ENCODE peak calls at places on chromosome 22, in five cellular contexts. N, B, S, K and Y are unnamed samples. For H3K36me3, the result is how much of the 10 kb centered on the place peaks cover.

GRCh38 chr22:17098379-17098819 is 13.6 kb downstream of the IL17RA start:
- DNase-seq in S (peak), B (no peak), K (no peak), N (no peak), Y (no peak)

GRCh38 chr22:37330200-37331033 is 48.1 kb downstream of the CYTH4 start:
- DNase-seq in K (no peak), B (peak), N (peak), S (no peak), Y (peak)

GRCh38 chr22:34429314-34429713 is 509.0 kb upstream of the LARGE1 start:
- DNase-seq in N (no peak), K (no peak), B (no peak), S (no peak), Y (no peak)

GRCh38 chr22:39926175-39927152 is 25.6 kb downstream of the GRAP2 start:
- DNase-seq in S (no peak), N (no peak), K (no peak), B (no peak), Y (no peak)

GRCh38 chr22:22357024-22357868 is 112.7 kb downstream of the VPREB1 start:
- DNase-seq in K (peak), B (peak), S (peak), N (no peak), Y (peak)

GRCh38 chr22:22684605-22685561 is 40.5 kb downstream of the GGTLC2 start:
- DNase-seq in K (peak), S (no peak), N (peak), B (peak), Y (peak)

GRCh38 chr22:27990879-27991278 is 71.8 kb upstream of the PITPNB start:
- DNase-seq in B (peak), N (no peak), S (peak), K (no peak), Y (peak)

GRCh38 chr22:39292561-39293074 is 26.8 kb downstream of the RPL3 start:
- DNase-seq in B (peak), S (peak), K (peak), N (peak), Y (peak)

GRCh38 chr22:24517446-24517845 is 22.3 kb downstream of the UPB1 start:
- DNase-seq in B (no peak), K (no peak), S (no peak), N (no peak), Y (no peak)

GRCh38 chr22:35150163-35151107 is 84.5 kb downstream of the ISX start:
- DNase-seq in B (peak), K (peak), N (peak), S (peak), Y (peak)

GRCh38 chr22:17786435-17787158 is 12.3 kb upstream of the BID start:
- DNase-seq in N (peak), B (peak), K (no peak), S (peak), Y (no peak)

GRCh38 chr22:28141614-28142013 is 222.6 kb upstream of the PITPNB start:
- DNase-seq in K (peak), N (peak), B (no peak), S (no peak), Y (peak)

GRCh38 chr22:38071421-38072321 is 12.3 kb downstream of the SLC16A8 start:
- DNase-seq in K (no peak), B (no peak), N (no peak), S (peak), Y (no peak)

GRCh38 chr22:30268331-30268730 is 1.7 kb upstream of the OSM start:
- DNase-seq in K (no peak), B (no peak), N (no peak), S (no peak), Y (no peak)

GRCh38 chr22:40405178-40406062 is 35.0 kb downstream of the SGSM3 start:
- DNase-seq in B (no peak), K (no peak), S (peak), N (no peak), Y (no peak)

GRCh38 chr22:23242473-23243001 is 62.2 kb downstream of the BCR start:
- DNase-seq in S (no peak), B (peak), K (no peak), N (peak), Y (peak)

GRCh38 chr22:43745783-43746356 is 66.2 kb downstream of the EFCAB6 start:
- DNase-seq in S (no peak), B (no peak), K (no peak), N (no peak), Y (no peak)

GRCh38 chr22:40679964-40680818 is 907 bp downstream of the MCHR1 start:
- DNase-seq in K (peak), B (peak), S (no peak), N (no peak), Y (peak)

GRCh38 chr22:47933226-47933625 is 1170.8 kb downstream of the TBC1D22A start:
- DNase-seq in N (no peak), B (no peak), K (no peak), S (no peak), Y (no peak)

GRCh38 chr22:25067851-25068421 is 115.4 kb downstream of the KIAA1671 start:
- DNase-seq in N (no peak), K (no peak), B (no peak), S (peak), Y (no peak)

GRCh38 chr22:39253427-39254070 is 8.8 kb upstream of the PDGFB start:
- DNase-seq in N (peak), S (no peak), B (peak), K (peak), Y (peak)

GRCh38 chr22:40210814-40211213 is 33.1 kb downstream of the TNRC6B start:
- DNase-seq in B (no peak), N (no peak), K (no peak), S (no peak), Y (no peak)

GRCh38 chr22:39658806-39659463 is 88.4 kb downstream of the CACNA1I start:
- DNase-seq in S (no peak), N (no peak), B (no peak), K (no peak), Y (no peak)

GRCh38 chr22:48713266-48714205 is 1114.1 kb downstream of the BRD1 start:
- DNase-seq in N (no peak), S (peak), K (no peak), B (no peak), Y (no peak)

GRCh38 chr22:26822300-26822699 is 164.9 kb downstream of the MIAT start:
- DNase-seq in B (no peak), K (no peak), S (no peak), N (no peak), Y (no peak)

GRCh38 chr22:17770180-17771077 is 3.8 kb downstream of the BID start:
- DNase-seq in B (no peak), S (no peak), K (no peak), N (no peak), Y (no peak)

GRCh38 chr22:18032455-18033101 is 8.2 kb upstream of the MICAL3 start:
- DNase-seq in S (no peak), K (peak), N (peak), B (no peak), Y (peak)

GRCh38 chr22:38228326-38228872 is 26.6 kb downstream of the MAFF start:
- DNase-seq in K (peak), S (no peak), N (no peak), B (no peak), Y (no peak)

GRCh38 chr22:48258108-48258705 is 1495.8 kb downstream of the TBC1D22A start:
- DNase-seq in S (no peak), B (no peak), N (no peak), K (no peak), Y (no peak)

GRCh38 chr22:24331468-24332440 is 61.1 kb downstream of the SPECC1L start:
- DNase-seq in S (no peak), N (peak), B (no peak), K (no peak), Y (no peak)

GRCh38 chr22:28034760-28035401 is 115.8 kb upstream of the PITPNB start:
- DNase-seq in B (no peak), K (peak), S (no peak), N (peak), Y (peak)

GRCh38 chr22:20978419-20978818 is 3.7 kb upstream of the LZTR1 start:
- DNase-seq in B (no peak), N (no peak), K (no peak), S (no peak), Y (no peak)

GRCh38 chr22:25167834-25168601 is 31.6 kb upstream of the CRYBB3 start:
- DNase-seq in S (no peak), K (no peak), N (no peak), B (no peak), Y (no peak)

GRCh38 chr22:25754527-25755202 is 12.7 kb downstream of the MYO18B start:
- DNase-seq in B (no peak), K (no peak), N (peak), S (no peak), Y (peak)

GRCh38 chr22:27474112-27474571 is 327.4 kb downstream of the MN1 start:
- DNase-seq in N (peak), B (no peak), S (no peak), K (no peak), Y (no peak)

GRCh38 chr22:40001104-40001503 is 6.3 kb downstream of the FAM83F start:
- DNase-seq in K (no peak), N (no peak), S (no peak), B (no peak), Y (no peak)

GRCh38 chr22:47739616-47740015 is 977.2 kb downstream of the TBC1D22A start:
- DNase-seq in B (no peak), S (no peak), K (no peak), N (no peak), Y (no peak)

GRCh38 chr22:33524511-33525270 is 395.6 kb downstream of the LARGE1 start:
- DNase-seq in N (no peak), B (peak), S (no peak), K (no peak), Y (no peak)

DNA sequence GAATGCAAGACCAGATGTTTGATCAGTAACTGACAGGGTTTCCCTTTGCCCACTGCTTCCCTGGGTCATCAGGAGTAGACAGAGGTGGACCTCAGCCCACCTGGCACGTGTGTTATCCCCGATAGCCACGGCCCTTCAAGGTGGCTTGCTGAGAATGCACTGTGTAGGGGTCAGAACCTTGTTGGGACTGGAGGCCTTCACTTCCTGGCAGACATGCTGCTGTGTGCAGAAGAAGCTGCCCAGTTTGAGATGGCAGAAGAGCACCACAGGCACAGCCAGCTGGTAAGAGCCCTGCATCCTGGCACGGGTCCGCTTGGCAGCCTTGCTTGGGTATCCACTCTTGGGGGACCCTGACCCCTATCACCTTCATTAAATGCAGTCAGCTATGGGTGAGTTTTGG is 81.8 kb downstream of the SFI1 start:
- DNase-seq in B (no peak), S (no peak), K (no peak), N (no peak), Y (no peak)
- H3K36me3 ChIP-seq in B (under half), S (half or more), K (under half), N (under half), Y (under half)

DNA sequence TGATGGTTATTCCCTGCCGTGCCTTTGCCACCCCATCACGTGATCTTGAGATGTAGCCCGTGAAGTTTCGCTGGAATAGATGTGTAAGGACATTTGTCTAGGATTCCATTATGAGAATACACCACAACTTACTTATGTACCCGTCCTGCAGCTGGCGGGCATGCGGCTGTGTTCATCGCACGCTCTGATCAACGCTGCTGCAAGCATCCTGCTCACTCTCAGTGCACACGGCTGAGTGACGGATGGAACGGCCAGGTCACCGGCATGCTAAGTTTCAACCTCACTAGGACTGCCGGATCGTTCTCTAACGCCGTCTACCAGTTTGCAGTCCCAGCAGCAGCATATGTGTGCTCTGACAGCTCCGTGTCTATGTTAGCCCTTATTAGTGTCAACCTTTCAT is 44.6 kb downstream of the APOL1 start:
- DNase-seq in K (no peak), S (no peak), N (no peak), B (no peak), Y (no peak)
- H3K36me3 ChIP-seq in K (half or more), S (half or more), N (half or more), B (half or more), Y (half or more)

DNA sequence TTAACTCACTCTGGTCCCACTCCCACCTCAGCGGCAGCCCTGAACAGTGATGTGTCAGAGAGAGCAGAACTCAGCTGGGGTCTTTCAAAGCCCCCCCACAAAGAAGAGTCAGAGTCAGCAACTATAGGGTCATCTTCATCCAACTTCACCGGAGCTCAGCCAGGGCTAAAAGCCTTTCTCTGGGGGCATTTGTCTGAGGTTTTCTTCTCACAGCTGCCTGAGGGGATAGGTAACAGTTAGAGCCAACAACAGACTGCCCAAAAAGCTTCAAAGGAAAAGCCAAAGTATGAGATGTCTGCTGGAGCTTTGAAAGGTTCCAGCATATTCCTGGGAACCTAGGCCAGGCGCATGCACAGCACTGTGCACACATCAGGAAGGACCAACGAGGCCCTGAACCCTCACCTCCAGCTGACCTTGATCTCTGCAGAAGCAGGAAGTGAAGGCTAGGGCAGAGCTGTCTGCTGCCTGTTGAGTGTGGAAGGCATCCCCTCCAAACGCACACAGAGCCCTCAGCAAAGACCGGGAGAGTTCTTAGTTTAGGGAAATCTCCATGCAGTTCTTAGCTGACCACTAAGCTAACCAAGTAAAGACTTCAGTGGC is 28.1 kb upstream of the COMT start:
- DNase-seq in S (no peak), B (no peak), N (no peak), K (no peak), Y (no peak)
- H3K36me3 ChIP-seq in S (half or more), B (under half), N (under half), K (under half), Y (half or more)

DNA sequence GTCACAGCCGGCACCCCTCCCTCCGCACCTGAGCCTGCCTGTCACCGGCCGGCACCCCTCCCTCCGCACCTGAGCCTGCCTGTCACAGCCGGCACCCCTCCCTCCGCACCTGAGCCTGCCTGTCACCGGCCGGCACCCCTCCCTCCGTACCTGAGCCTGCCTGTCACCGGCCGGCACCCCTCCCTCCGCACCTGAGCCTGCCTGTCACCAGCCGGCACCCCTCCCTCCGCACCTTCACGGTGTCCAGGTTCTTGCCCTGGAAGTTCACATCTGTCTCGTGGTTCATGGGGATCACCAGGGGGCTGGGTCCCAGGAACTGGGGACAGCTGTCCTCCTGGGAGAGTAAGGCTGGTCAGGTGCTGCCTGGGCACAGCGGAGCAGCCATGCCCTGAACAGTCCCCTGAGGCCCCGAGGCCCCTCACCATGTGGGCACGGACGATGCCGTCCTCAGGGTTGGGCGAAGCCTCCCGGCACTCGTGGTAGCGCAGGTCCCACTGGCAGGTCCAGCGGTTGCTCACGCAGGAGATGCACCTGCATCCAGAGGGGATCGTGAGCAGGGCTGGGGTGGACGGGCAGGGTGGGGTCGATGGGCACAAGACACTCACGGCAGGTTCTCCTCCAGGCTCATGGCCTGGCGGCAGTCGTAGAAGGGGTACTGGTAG is 15.5 kb upstream of the MAPK11 start:
- DNase-seq in S (no peak), B (no peak), K (no peak), N (no peak), Y (no peak)
- H3K36me3 ChIP-seq in S (half or more), B (under half), K (half or more), N (under half), Y (half or more)

GRCh38 chr22:50289942-50290630 is 17.4 kb downstream of the PLXNB2 start:
- DNase-seq in B (no peak), K (no peak), S (no peak), N (no peak), Y (no peak)
- H3K36me3 ChIP-seq in B (under half), K (half or more), S (half or more), N (under half), Y (half or more)

DNA sequence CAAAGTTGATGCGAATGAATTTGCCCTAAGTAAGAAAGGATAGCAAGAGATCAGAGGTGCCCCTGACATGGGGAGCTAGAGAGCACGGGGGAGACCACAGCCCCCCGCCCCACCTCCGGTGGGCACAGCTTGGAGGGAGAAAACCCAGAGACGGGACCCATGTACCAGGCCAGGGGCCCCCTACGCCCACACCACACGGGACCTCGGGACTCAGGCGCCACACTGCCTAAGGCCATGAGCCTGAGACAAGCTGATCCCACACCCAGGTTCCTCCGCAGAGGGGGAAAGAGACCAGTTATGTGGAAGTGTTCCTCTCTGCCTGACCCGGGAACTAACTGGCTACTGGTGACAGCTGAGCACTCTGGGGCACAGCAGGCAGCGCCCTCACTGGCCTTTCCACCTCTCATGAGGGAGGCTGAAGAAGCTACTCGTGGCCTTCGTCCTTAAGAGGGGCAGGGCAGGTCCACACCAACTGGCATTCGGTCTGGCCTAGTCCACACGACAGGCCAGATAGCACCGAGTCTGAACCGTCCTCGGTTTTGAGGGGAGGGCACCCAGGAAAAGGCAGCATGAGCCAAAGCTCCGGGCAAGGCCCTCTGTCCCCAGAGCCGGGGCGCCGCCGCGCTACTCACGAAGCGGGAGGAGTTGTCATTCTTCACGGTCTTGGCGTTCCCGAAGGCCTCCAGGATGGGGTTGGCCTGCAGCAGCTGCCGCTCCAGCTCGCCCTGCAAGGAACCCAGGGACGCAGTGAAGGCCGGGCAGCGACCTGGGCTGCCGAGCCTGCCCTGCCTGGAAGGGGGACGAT is 65.8 kb downstream of the MYH9 start:
- DNase-seq in K (no peak), S (no peak), N (no peak), B (no peak), Y (no peak)
- H3K36me3 ChIP-seq in K (half or more), S (half or more), N (half or more), B (under half), Y (half or more)

DNA sequence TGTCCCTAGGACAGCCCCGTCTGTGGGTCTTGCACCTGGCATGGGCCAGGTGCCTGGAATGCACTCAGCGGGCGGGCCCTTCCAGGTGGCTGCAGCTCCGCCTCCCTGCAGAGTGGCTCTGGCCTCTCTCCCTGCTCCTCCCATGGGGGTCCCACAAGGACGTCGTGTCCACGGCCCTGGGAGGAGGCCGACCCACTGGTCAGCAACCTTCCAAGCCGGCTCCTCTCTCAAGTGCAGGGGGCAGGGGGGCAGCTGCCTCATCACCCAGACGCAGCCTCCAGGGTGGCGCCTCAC is 41.9 kb downstream of the CERK start:
- DNase-seq in N (no peak), K (no peak), S (no peak), B (no peak), Y (no peak)
- H3K36me3 ChIP-seq in N (under half), K (half or more), S (half or more), B (under half), Y (half or more)

DNA sequence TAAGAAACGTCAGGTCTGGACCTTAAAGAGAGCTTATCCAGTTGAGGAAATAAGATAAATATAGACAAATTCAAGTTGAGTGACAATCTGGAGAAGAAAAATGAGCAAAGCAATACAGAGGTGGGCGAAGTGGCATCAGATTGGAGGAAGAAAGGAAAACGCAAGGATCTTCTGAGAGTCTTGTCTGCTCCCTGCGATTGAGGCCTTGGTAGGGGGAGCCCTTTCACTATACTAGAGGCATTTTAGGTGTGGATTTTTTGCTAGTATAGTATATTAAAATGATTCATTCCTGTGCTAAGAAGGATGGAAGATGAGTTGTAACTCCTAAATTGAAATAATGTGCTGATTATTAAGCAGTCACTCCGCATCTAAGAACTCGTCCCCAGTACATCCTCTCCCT is 8.1 kb downstream of the NUP50 start:
- DNase-seq in S (no peak), N (no peak), B (no peak), K (no peak), Y (no peak)
- H3K36me3 ChIP-seq in S (half or more), N (half or more), B (half or more), K (half or more), Y (half or more)

GRCh38 chr22:32322986-32323385 is 34.7 kb upstream of the RFPL3 start:
- DNase-seq in B (no peak), N (no peak), K (no peak), S (no peak), Y (no peak)
- H3K36me3 ChIP-seq in B (under half), N (under half), K (under half), S (under half), Y (under half)

GRCh38 chr22:41899992-41900651 is 14.8 kb downstream of the SHISA8 start:
- DNase-seq in S (peak), B (no peak), K (no peak), N (no peak), Y (no peak)
- H3K36me3 ChIP-seq in S (half or more), B (under half), K (half or more), N (under half), Y (half or more)